ENCODE peak calls at places on chromosomes 16 and 17, in six cellular contexts. One of them, this sample, is unnamed.

GRCh38 chr16:26019885-26020284 is 328.1 kb downstream of the HS3ST4 start:
- DNase-seq in MM.1S: no peak
- DNase-seq in head of caudate nucleus: no peak
- DNase-seq in HEK293T: no peak
- DNase-seq in activated T-cell treated with anti-CD3 and anti-CD28 coated beads, Interleukin-2, amount 50 U/mL, for 1 hour: no peak
- DNase-seq in ovary: no peak
- DNase-seq in this sample: no peak

GRCh38 chr16:89189358-89190025 is 10.8 kb downstream of the SLC22A31 start:
- DNase-seq in MM.1S: no peak
- DNase-seq in head of caudate nucleus: no peak
- DNase-seq in HEK293T: no peak
- DNase-seq in activated T-cell treated with anti-CD3 and anti-CD28 coated beads, Interleukin-2, amount 50 U/mL, for 1 hour: no peak
- DNase-seq in ovary: no peak
- DNase-seq in this sample: no peak

GRCh38 chr17:17030515-17031211 is 11.6 kb upstream of the MPRIP start:
- DNase-seq in MM.1S: no peak
- DNase-seq in head of caudate nucleus: no peak
- DNase-seq in HEK293T: no peak
- DNase-seq in activated T-cell treated with anti-CD3 and anti-CD28 coated beads, Interleukin-2, amount 50 U/mL, for 1 hour: no peak
- DNase-seq in ovary: no peak
- DNase-seq in this sample: no peak

GRCh38 chr16:66660422-66661209 is 35.9 kb downstream of the CMTM4 start:
- DNase-seq in MM.1S: no peak
- DNase-seq in head of caudate nucleus: peak
- DNase-seq in HEK293T: peak
- DNase-seq in activated T-cell treated with anti-CD3 and anti-CD28 coated beads, Interleukin-2, amount 50 U/mL, for 1 hour: no peak
- DNase-seq in ovary: peak
- DNase-seq in this sample: peak

GRCh38 chr16:4373356-4373908 is 1.8 kb downstream of the VASN start:
- DNase-seq in MM.1S: no peak
- DNase-seq in head of caudate nucleus: no peak
- DNase-seq in HEK293T: no peak
- DNase-seq in activated T-cell treated with anti-CD3 and anti-CD28 coated beads, Interleukin-2, amount 50 U/mL, for 1 hour: no peak
- DNase-seq in ovary: peak
- DNase-seq in this sample: no peak

GRCh38 chr16:87295259-87295658 is 21.9 kb downstream of the C16orf95 start:
- DNase-seq in MM.1S: peak
- DNase-seq in head of caudate nucleus: no peak
- DNase-seq in HEK293T: peak
- DNase-seq in activated T-cell treated with anti-CD3 and anti-CD28 coated beads, Interleukin-2, amount 50 U/mL, for 1 hour: no peak
- DNase-seq in ovary: no peak
- DNase-seq in this sample: no peak

GRCh38 chr16:50202926-50203624 is 50.0 kb downstream of the TENT4B start:
- DNase-seq in MM.1S: no peak
- DNase-seq in head of caudate nucleus: no peak
- DNase-seq in HEK293T: peak
- DNase-seq in activated T-cell treated with anti-CD3 and anti-CD28 coated beads, Interleukin-2, amount 50 U/mL, for 1 hour: no peak
- DNase-seq in ovary: no peak
- DNase-seq in this sample: no peak

GRCh38 chr17:72631568-72631967 is 460.9 kb downstream of the SLC39A11 start:
- DNase-seq in MM.1S: no peak
- DNase-seq in head of caudate nucleus: no peak
- DNase-seq in HEK293T: no peak
- DNase-seq in activated T-cell treated with anti-CD3 and anti-CD28 coated beads, Interleukin-2, amount 50 U/mL, for 1 hour: no peak
- DNase-seq in ovary: no peak
- DNase-seq in this sample: no peak

GRCh38 chr17:78818932-78819331 is 21.7 kb downstream of the USP36 start:
- DNase-seq in MM.1S: no peak
- DNase-seq in head of caudate nucleus: no peak
- DNase-seq in HEK293T: no peak
- DNase-seq in activated T-cell treated with anti-CD3 and anti-CD28 coated beads, Interleukin-2, amount 50 U/mL, for 1 hour: peak
- DNase-seq in ovary: no peak
- DNase-seq in this sample: no peak

GRCh38 chr16:81866820-81867440 is 87.8 kb downstream of the PLCG2 start:
- DNase-seq in MM.1S: no peak
- DNase-seq in head of caudate nucleus: peak
- DNase-seq in HEK293T: no peak
- DNase-seq in activated T-cell treated with anti-CD3 and anti-CD28 coated beads, Interleukin-2, amount 50 U/mL, for 1 hour: no peak
- DNase-seq in ovary: no peak
- DNase-seq in this sample: no peak

GRCh38 chr17:34519286-34519685 is 60.1 kb upstream of the TMEM132E start:
- DNase-seq in MM.1S: peak
- DNase-seq in head of caudate nucleus: no peak
- DNase-seq in HEK293T: peak
- DNase-seq in activated T-cell treated with anti-CD3 and anti-CD28 coated beads, Interleukin-2, amount 50 U/mL, for 1 hour: no peak
- DNase-seq in ovary: no peak
- DNase-seq in this sample: no peak

GRCh38 chr16:87806608-87807546 is 41.1 kb upstream of the KLHDC4 start:
- DNase-seq in MM.1S: peak
- DNase-seq in head of caudate nucleus: peak
- DNase-seq in HEK293T: no peak
- DNase-seq in activated T-cell treated with anti-CD3 and anti-CD28 coated beads, Interleukin-2, amount 50 U/mL, for 1 hour: peak
- DNase-seq in ovary: no peak
- DNase-seq in this sample: peak

GRCh38 chr16:84194470-84195200 is 3.7 kb downstream of the ADAD2 start:
- DNase-seq in MM.1S: peak
- DNase-seq in head of caudate nucleus: no peak
- DNase-seq in HEK293T: no peak
- DNase-seq in activated T-cell treated with anti-CD3 and anti-CD28 coated beads, Interleukin-2, amount 50 U/mL, for 1 hour: no peak
- DNase-seq in ovary: no peak
- DNase-seq in this sample: no peak

GRCh38 chr17:74521701-74522201 is 9.5 kb downstream of the CD300LB start:
- DNase-seq in MM.1S: no peak
- DNase-seq in head of caudate nucleus: no peak
- DNase-seq in HEK293T: peak
- DNase-seq in activated T-cell treated with anti-CD3 and anti-CD28 coated beads, Interleukin-2, amount 50 U/mL, for 1 hour: no peak
- DNase-seq in ovary: no peak
- DNase-seq in this sample: peak

GRCh38 chr17:42072323-42073187 is 22.2 kb upstream of the C17orf113 start:
- DNase-seq in MM.1S: no peak
- DNase-seq in head of caudate nucleus: no peak
- DNase-seq in HEK293T: no peak
- DNase-seq in activated T-cell treated with anti-CD3 and anti-CD28 coated beads, Interleukin-2, amount 50 U/mL, for 1 hour: no peak
- DNase-seq in ovary: no peak
- DNase-seq in this sample: no peak

GRCh38 chr17:50944054-50944901 is 78.1 kb upstream of the TOB1 start:
- DNase-seq in MM.1S: peak
- DNase-seq in head of caudate nucleus: peak
- DNase-seq in HEK293T: peak
- DNase-seq in activated T-cell treated with anti-CD3 and anti-CD28 coated beads, Interleukin-2, amount 50 U/mL, for 1 hour: peak
- DNase-seq in ovary: peak
- DNase-seq in this sample: peak

GRCh38 chr17:77842148-77842905 is 116.2 kb upstream of the TNRC6C start:
- DNase-seq in MM.1S: no peak
- DNase-seq in head of caudate nucleus: no peak
- DNase-seq in HEK293T: no peak
- DNase-seq in activated T-cell treated with anti-CD3 and anti-CD28 coated beads, Interleukin-2, amount 50 U/mL, for 1 hour: no peak
- DNase-seq in ovary: no peak
- DNase-seq in this sample: no peak

GRCh38 chr16:21001262-21001661 is 100.7 kb downstream of the LYRM1 start:
- DNase-seq in MM.1S: peak
- DNase-seq in head of caudate nucleus: no peak
- DNase-seq in HEK293T: peak
- DNase-seq in activated T-cell treated with anti-CD3 and anti-CD28 coated beads, Interleukin-2, amount 50 U/mL, for 1 hour: no peak
- DNase-seq in ovary: no peak
- DNase-seq in this sample: no peak

GRCh38 chr16:8678068-8678927 is 3.9 kb downstream of the ABAT start:
- DNase-seq in MM.1S: no peak
- DNase-seq in head of caudate nucleus: no peak
- DNase-seq in HEK293T: no peak
- DNase-seq in activated T-cell treated with anti-CD3 and anti-CD28 coated beads, Interleukin-2, amount 50 U/mL, for 1 hour: no peak
- DNase-seq in ovary: no peak
- DNase-seq in this sample: no peak

GRCh38 chr16:81752225-81752875 is 26.7 kb upstream of the PLCG2 start:
- DNase-seq in MM.1S: peak
- DNase-seq in head of caudate nucleus: peak
- DNase-seq in HEK293T: no peak
- DNase-seq in activated T-cell treated with anti-CD3 and anti-CD28 coated beads, Interleukin-2, amount 50 U/mL, for 1 hour: no peak
- DNase-seq in ovary: no peak
- DNase-seq in this sample: peak

GRCh38 chr17:41919165-41919817 is 540 bp upstream of the ACLY start:
- DNase-seq in MM.1S: no peak
- DNase-seq in head of caudate nucleus: peak
- DNase-seq in HEK293T: no peak
- DNase-seq in activated T-cell treated with anti-CD3 and anti-CD28 coated beads, Interleukin-2, amount 50 U/mL, for 1 hour: no peak
- DNase-seq in ovary: no peak
- DNase-seq in this sample: no peak

GRCh38 chr17:78238823-78239488 is 7.5 kb downstream of the TMEM235 start:
- DNase-seq in MM.1S: no peak
- DNase-seq in head of caudate nucleus: no peak
- DNase-seq in HEK293T: no peak
- DNase-seq in activated T-cell treated with anti-CD3 and anti-CD28 coated beads, Interleukin-2, amount 50 U/mL, for 1 hour: no peak
- DNase-seq in ovary: no peak
- DNase-seq in this sample: no peak

This sample was measured in ureter.